ENCODE peak calls at places on chromosomes 1 and 21, in six cellular contexts. One of them, this sample, is unnamed.

GRCh38 chr1:159923203-159924024 is 1.9 kb downstream of the TAGLN2 start:
- DNase-seq in HT1080: peak
- DNase-seq in left lobe of liver: peak
- DNase-seq in GM12891: no peak
- DNase-seq in stimulated activated naive CD8-positive, alpha-beta T cell treated with anti-CD3 and anti-CD28 coated beads, Interleukin-15, amount 100 ng/mL, for 72 hours: peak
- DNase-seq in A549: peak
- DNase-seq in this sample: peak

GRCh38 chr1:220326578-220326977 is 54.3 kb upstream of the RAB3GAP2 start:
- DNase-seq in HT1080: peak
- DNase-seq in left lobe of liver: no peak
- DNase-seq in GM12891: no peak
- DNase-seq in stimulated activated naive CD8-positive, alpha-beta T cell treated with anti-CD3 and anti-CD28 coated beads, Interleukin-15, amount 100 ng/mL, for 72 hours: no peak
- DNase-seq in A549: no peak
- DNase-seq in this sample: no peak

GRCh38 chr1:16048573-16049189 is 5.1 kb downstream of the CLCNKB start:
- DNase-seq in HT1080: no peak
- DNase-seq in left lobe of liver: no peak
- DNase-seq in GM12891: no peak
- DNase-seq in stimulated activated naive CD8-positive, alpha-beta T cell treated with anti-CD3 and anti-CD28 coated beads, Interleukin-15, amount 100 ng/mL, for 72 hours: peak
- DNase-seq in A549: no peak
- DNase-seq in this sample: peak

GRCh38 chr21:42629856-42630410 is 23.5 kb upstream of the PDE9A start:
- DNase-seq in HT1080: no peak
- DNase-seq in left lobe of liver: no peak
- DNase-seq in GM12891: no peak
- DNase-seq in stimulated activated naive CD8-positive, alpha-beta T cell treated with anti-CD3 and anti-CD28 coated beads, Interleukin-15, amount 100 ng/mL, for 72 hours: no peak
- DNase-seq in A549: no peak
- DNase-seq in this sample: no peak

GRCh38 chr1:86933562-86934377 is 19.3 kb downstream of the HS2ST1 start:
- DNase-seq in HT1080: no peak
- DNase-seq in left lobe of liver: no peak
- DNase-seq in GM12891: no peak
- DNase-seq in stimulated activated naive CD8-positive, alpha-beta T cell treated with anti-CD3 and anti-CD28 coated beads, Interleukin-15, amount 100 ng/mL, for 72 hours: no peak
- DNase-seq in A549: no peak
- DNase-seq in this sample: no peak

GRCh38 chr21:38027901-38028300 is 111.6 kb upstream of the KCNJ6 start:
- DNase-seq in HT1080: peak
- DNase-seq in left lobe of liver: no peak
- DNase-seq in GM12891: no peak
- DNase-seq in stimulated activated naive CD8-positive, alpha-beta T cell treated with anti-CD3 and anti-CD28 coated beads, Interleukin-15, amount 100 ng/mL, for 72 hours: no peak
- DNase-seq in A549: peak
- DNase-seq in this sample: no peak

GRCh38 chr1:19385869-19386591 is 73.9 kb downstream of the SLC66A1 start:
- DNase-seq in HT1080: no peak
- DNase-seq in left lobe of liver: peak
- DNase-seq in GM12891: no peak
- DNase-seq in stimulated activated naive CD8-positive, alpha-beta T cell treated with anti-CD3 and anti-CD28 coated beads, Interleukin-15, amount 100 ng/mL, for 72 hours: no peak
- DNase-seq in A549: no peak
- DNase-seq in this sample: peak

GRCh38 chr1:93588206-93588605 is 93.4 kb downstream of the BCAR3 start:
- DNase-seq in HT1080: peak
- DNase-seq in left lobe of liver: no peak
- DNase-seq in GM12891: no peak
- DNase-seq in stimulated activated naive CD8-positive, alpha-beta T cell treated with anti-CD3 and anti-CD28 coated beads, Interleukin-15, amount 100 ng/mL, for 72 hours: no peak
- DNase-seq in A549: no peak
- DNase-seq in this sample: no peak

GRCh38 chr1:51491166-51491981 is 27.7 kb downstream of the EPS15 start:
- DNase-seq in HT1080: no peak
- DNase-seq in left lobe of liver: no peak
- DNase-seq in GM12891: no peak
- DNase-seq in stimulated activated naive CD8-positive, alpha-beta T cell treated with anti-CD3 and anti-CD28 coated beads, Interleukin-15, amount 100 ng/mL, for 72 hours: no peak
- DNase-seq in A549: no peak
- DNase-seq in this sample: no peak

GRCh38 chr21:46122241-46122671 is 24.3 kb downstream of the COL6A2 start:
- DNase-seq in HT1080: peak
- DNase-seq in left lobe of liver: peak
- DNase-seq in GM12891: peak
- DNase-seq in stimulated activated naive CD8-positive, alpha-beta T cell treated with anti-CD3 and anti-CD28 coated beads, Interleukin-15, amount 100 ng/mL, for 72 hours: no peak
- DNase-seq in A549: peak
- DNase-seq in this sample: no peak

GRCh38 chr21:36565616-36566015 is 85.7 kb upstream of the CLDN14 start:
- DNase-seq in HT1080: no peak
- DNase-seq in left lobe of liver: no peak
- DNase-seq in GM12891: no peak
- DNase-seq in stimulated activated naive CD8-positive, alpha-beta T cell treated with anti-CD3 and anti-CD28 coated beads, Interleukin-15, amount 100 ng/mL, for 72 hours: no peak
- DNase-seq in A549: no peak
- DNase-seq in this sample: no peak

GRCh38 chr1:1347663-1348419 is 1.4 kb downstream of the DVL1 start:
- DNase-seq in HT1080: peak
- DNase-seq in left lobe of liver: peak
- DNase-seq in GM12891: no peak
- DNase-seq in stimulated activated naive CD8-positive, alpha-beta T cell treated with anti-CD3 and anti-CD28 coated beads, Interleukin-15, amount 100 ng/mL, for 72 hours: no peak
- DNase-seq in A549: no peak
- DNase-seq in this sample: no peak

GRCh38 chr1:236733654-236734053 is 47.4 kb downstream of the ACTN2 start:
- DNase-seq in HT1080: no peak
- DNase-seq in left lobe of liver: no peak
- DNase-seq in GM12891: no peak
- DNase-seq in stimulated activated naive CD8-positive, alpha-beta T cell treated with anti-CD3 and anti-CD28 coated beads, Interleukin-15, amount 100 ng/mL, for 72 hours: no peak
- DNase-seq in A549: no peak
- DNase-seq in this sample: no peak

GRCh38 chr21:43868461-43868860 is 3.4 kb downstream of the AGPAT3 start:
- DNase-seq in HT1080: no peak
- DNase-seq in left lobe of liver: peak
- DNase-seq in GM12891: no peak
- DNase-seq in stimulated activated naive CD8-positive, alpha-beta T cell treated with anti-CD3 and anti-CD28 coated beads, Interleukin-15, amount 100 ng/mL, for 72 hours: no peak
- DNase-seq in A549: no peak
- DNase-seq in this sample: no peak

GRCh38 chr1:15680131-15680530 is 4.0 kb upstream of the PLEKHM2 start:
- DNase-seq in HT1080: peak
- DNase-seq in left lobe of liver: no peak
- DNase-seq in GM12891: no peak
- DNase-seq in stimulated activated naive CD8-positive, alpha-beta T cell treated with anti-CD3 and anti-CD28 coated beads, Interleukin-15, amount 100 ng/mL, for 72 hours: no peak
- DNase-seq in A549: no peak
- DNase-seq in this sample: no peak

GRCh38 chr1:55235722-55236121 is 20.6 kb upstream of the USP24 start:
- DNase-seq in HT1080: peak
- DNase-seq in left lobe of liver: no peak
- DNase-seq in GM12891: no peak
- DNase-seq in stimulated activated naive CD8-positive, alpha-beta T cell treated with anti-CD3 and anti-CD28 coated beads, Interleukin-15, amount 100 ng/mL, for 72 hours: no peak
- DNase-seq in A549: no peak
- DNase-seq in this sample: no peak

GRCh38 chr1:116763116-116763786 is 9.0 kb downstream of the CD2 start:
- DNase-seq in HT1080: no peak
- DNase-seq in left lobe of liver: no peak
- DNase-seq in GM12891: no peak
- DNase-seq in stimulated activated naive CD8-positive, alpha-beta T cell treated with anti-CD3 and anti-CD28 coated beads, Interleukin-15, amount 100 ng/mL, for 72 hours: peak
- DNase-seq in A549: no peak
- DNase-seq in this sample: no peak

GRCh38 chr1:61950418-61950817 is 208.1 kb downstream of the PATJ start:
- DNase-seq in HT1080: peak
- DNase-seq in left lobe of liver: no peak
- DNase-seq in GM12891: no peak
- DNase-seq in stimulated activated naive CD8-positive, alpha-beta T cell treated with anti-CD3 and anti-CD28 coated beads, Interleukin-15, amount 100 ng/mL, for 72 hours: no peak
- DNase-seq in A549: no peak
- DNase-seq in this sample: no peak

GRCh38 chr1:162904579-162904978 is 43.6 kb upstream of the CCDC190 start:
- DNase-seq in HT1080: no peak
- DNase-seq in left lobe of liver: no peak
- DNase-seq in GM12891: no peak
- DNase-seq in stimulated activated naive CD8-positive, alpha-beta T cell treated with anti-CD3 and anti-CD28 coated beads, Interleukin-15, amount 100 ng/mL, for 72 hours: no peak
- DNase-seq in A549: no peak
- DNase-seq in this sample: no peak

GRCh38 chr1:186819140-186819539 is 9.6 kb upstream of the PLA2G4A start:
- DNase-seq in HT1080: peak
- DNase-seq in left lobe of liver: no peak
- DNase-seq in GM12891: no peak
- DNase-seq in stimulated activated naive CD8-positive, alpha-beta T cell treated with anti-CD3 and anti-CD28 coated beads, Interleukin-15, amount 100 ng/mL, for 72 hours: no peak
- DNase-seq in A549: no peak
- DNase-seq in this sample: no peak

GRCh38 chr1:7582439-7582972 is 188.6 kb upstream of the VAMP3 start:
- DNase-seq in HT1080: no peak
- DNase-seq in left lobe of liver: no peak
- DNase-seq in GM12891: no peak
- DNase-seq in stimulated activated naive CD8-positive, alpha-beta T cell treated with anti-CD3 and anti-CD28 coated beads, Interleukin-15, amount 100 ng/mL, for 72 hours: no peak
- DNase-seq in A549: no peak
- DNase-seq in this sample: no peak

GRCh38 chr21:24369278-24369677 is 1238.0 kb downstream of the MRPL39 start:
- DNase-seq in HT1080: no peak
- DNase-seq in left lobe of liver: no peak
- DNase-seq in GM12891: no peak
- DNase-seq in stimulated activated naive CD8-positive, alpha-beta T cell treated with anti-CD3 and anti-CD28 coated beads, Interleukin-15, amount 100 ng/mL, for 72 hours: no peak
- DNase-seq in A549: no peak
- DNase-seq in this sample: no peak

GRCh38 chr1:33036051-33036525 is 595 bp downstream of the AK2 start:
- DNase-seq in HT1080: peak
- DNase-seq in left lobe of liver: no peak
- DNase-seq in GM12891: no peak
- DNase-seq in stimulated activated naive CD8-positive, alpha-beta T cell treated with anti-CD3 and anti-CD28 coated beads, Interleukin-15, amount 100 ng/mL, for 72 hours: peak
- DNase-seq in A549: peak
- DNase-seq in this sample: no peak

GRCh38 chr1:28109639-28110038 is 21.2 kb upstream of the EYA3 start:
- DNase-seq in HT1080: no peak
- DNase-seq in left lobe of liver: no peak
- DNase-seq in GM12891: no peak
- DNase-seq in stimulated activated naive CD8-positive, alpha-beta T cell treated with anti-CD3 and anti-CD28 coated beads, Interleukin-15, amount 100 ng/mL, for 72 hours: no peak
- DNase-seq in A549: no peak
- DNase-seq in this sample: no peak

GRCh38 chr1:225772323-225772768 is 5.3 kb upstream of the SRP9 start:
- DNase-seq in HT1080: peak
- DNase-seq in left lobe of liver: peak
- DNase-seq in GM12891: no peak
- DNase-seq in stimulated activated naive CD8-positive, alpha-beta T cell treated with anti-CD3 and anti-CD28 coated beads, Interleukin-15, amount 100 ng/mL, for 72 hours: peak
- DNase-seq in A549: peak
- DNase-seq in this sample: peak

GRCh38 chr1:149877211-149877946 is 22.0 kb upstream of the BOLA1 start:
- DNase-seq in HT1080: no peak
- DNase-seq in left lobe of liver: no peak
- DNase-seq in GM12891: no peak
- DNase-seq in stimulated activated naive CD8-positive, alpha-beta T cell treated with anti-CD3 and anti-CD28 coated beads, Interleukin-15, amount 100 ng/mL, for 72 hours: no peak
- DNase-seq in A549: no peak
- DNase-seq in this sample: no peak